ENCODE peak calls at places on chromosomes 2 and 18, in four cellular contexts. A is vagina; E is effector memory CD4-positive, alpha-beta T cell; F is gastrocnemius medialis. Q is an unnamed sample.

GRCh38 chr2:127759931-127760330 is 51.0 kb downstream of the WDR33 start:
- DNase-seq in A (no peak), E (no peak), F (no peak), Q (no peak)

GRCh38 chr2:233447506-233448219 is 93.4 kb downstream of the DGKD start:
- DNase-seq in A (no peak), E (no peak), F (no peak), Q (no peak)

GRCh38 chr2:234175649-234176048 is 125.1 kb downstream of the SPP2 start:
- DNase-seq in A (no peak), E (no peak), F (no peak), Q (no peak)

GRCh38 chr2:101710690-101711318 is 13.3 kb downstream of the MAP4K4 start:
- DNase-seq in A (no peak), E (no peak), F (no peak), Q (no peak)

GRCh38 chr2:226490172-226490571 is 309.4 kb downstream of the IRS1 start:
- DNase-seq in A (no peak), E (no peak), F (no peak), Q (no peak)

GRCh38 chr2:132984731-132985130 is 314.7 kb upstream of the LYPD1 start:
- DNase-seq in A (no peak), E (no peak), F (no peak), Q (no peak)

GRCh38 chr2:71667256-71668182 is 214.2 kb downstream of the DYSF start:
- DNase-seq in A (no peak), E (no peak), F (no peak), Q (no peak)

GRCh38 chr18:11570770-11571169 is 38.6 kb upstream of the SLC35G4 start:
- DNase-seq in A (no peak), E (no peak), F (no peak), Q (no peak)

GRCh38 chr2:15158117-15158516 is 403.0 kb downstream of the NBAS start:
- DNase-seq in A (no peak), E (no peak), F (no peak), Q (no peak)

GRCh38 chr18:58787750-58788149 is 76.9 kb upstream of the ZNF532 start:
- DNase-seq in A (no peak), E (no peak), F (no peak), Q (no peak)

GRCh38 chr18:37486848-37487247 is 78.8 kb downstream of the CELF4 start:
- DNase-seq in A (no peak), E (no peak), F (no peak), Q (no peak)

GRCh38 chr2:220273082-220273481 is 645.7 kb downstream of the SLC4A3 start:
- DNase-seq in A (no peak), E (no peak), F (no peak), Q (no peak)

GRCh38 chr2:31037058-31037457 is 101.2 kb downstream of the GALNT14 start:
- DNase-seq in A (no peak), E (no peak), F (no peak), Q (no peak)

GRCh38 chr2:217740796-217741195 is 262.0 kb downstream of the TNS1 start:
- DNase-seq in A (peak; percentile 84), E (no peak), F (no peak), Q (no peak)

GRCh38 chr2:182319556-182319955 is 107.3 kb downstream of the PDE1A start:
- DNase-seq in A (no peak), E (no peak), F (no peak), Q (no peak)

GRCh38 chr2:234670052-234670451 is 173.2 kb upstream of the ARL4C start:
- DNase-seq in A (peak; percentile 2), E (no peak), F (no peak), Q (no peak)

GRCh38 chr2:7467782-7468447 is 550.7 kb downstream of the RNF144A start:
- DNase-seq in A (no peak), E (peak; percentile 17), F (no peak), Q (peak; percentile 67)

GRCh38 chr2:232537079-232537478 is 2.4 kb upstream of the CHRNG start:
- DNase-seq in A (no peak), E (no peak), F (no peak), Q (no peak)

GRCh38 chr2:119231975-119232665 is 8.5 kb downstream of the STEAP3 start:
- DNase-seq in A (no peak), E (no peak), F (no peak), Q (no peak)

GRCh38 chr2:24508878-24509277 is 17.8 kb downstream of the NCOA1 start:
- DNase-seq in A (no peak), E (no peak), F (no peak), Q (no peak)

GRCh38 chr18:36460854-36461253 is 163.3 kb downstream of the FHOD3 start:
- DNase-seq in A (peak; percentile 52), E (no peak), F (no peak), Q (no peak)

GRCh38 chr2:149972039-149972438 is 384.5 kb upstream of the MMADHC start:
- DNase-seq in A (no peak), E (no peak), F (no peak), Q (no peak)

GRCh38 chr18:8423051-8423558 is 186.1 kb upstream of the RAB12 start:
- DNase-seq in A (no peak), E (no peak), F (no peak), Q (no peak)

GRCh38 chr18:37419272-37419671 is 146.3 kb downstream of the CELF4 start:
- DNase-seq in A (no peak), E (no peak), F (no peak), Q (no peak)

GRCh38 chr18:32553640-32554039 is 83.0 kb upstream of the GAREM1 start:
- DNase-seq in A (no peak), E (no peak), F (no peak), Q (no peak)

GRCh38 chr18:79511671-79512301 is 116.1 kb downstream of the NFATC1 start:
- DNase-seq in A (peak; percentile 65), E (no peak), F (no peak), Q (no peak)

DNA sequence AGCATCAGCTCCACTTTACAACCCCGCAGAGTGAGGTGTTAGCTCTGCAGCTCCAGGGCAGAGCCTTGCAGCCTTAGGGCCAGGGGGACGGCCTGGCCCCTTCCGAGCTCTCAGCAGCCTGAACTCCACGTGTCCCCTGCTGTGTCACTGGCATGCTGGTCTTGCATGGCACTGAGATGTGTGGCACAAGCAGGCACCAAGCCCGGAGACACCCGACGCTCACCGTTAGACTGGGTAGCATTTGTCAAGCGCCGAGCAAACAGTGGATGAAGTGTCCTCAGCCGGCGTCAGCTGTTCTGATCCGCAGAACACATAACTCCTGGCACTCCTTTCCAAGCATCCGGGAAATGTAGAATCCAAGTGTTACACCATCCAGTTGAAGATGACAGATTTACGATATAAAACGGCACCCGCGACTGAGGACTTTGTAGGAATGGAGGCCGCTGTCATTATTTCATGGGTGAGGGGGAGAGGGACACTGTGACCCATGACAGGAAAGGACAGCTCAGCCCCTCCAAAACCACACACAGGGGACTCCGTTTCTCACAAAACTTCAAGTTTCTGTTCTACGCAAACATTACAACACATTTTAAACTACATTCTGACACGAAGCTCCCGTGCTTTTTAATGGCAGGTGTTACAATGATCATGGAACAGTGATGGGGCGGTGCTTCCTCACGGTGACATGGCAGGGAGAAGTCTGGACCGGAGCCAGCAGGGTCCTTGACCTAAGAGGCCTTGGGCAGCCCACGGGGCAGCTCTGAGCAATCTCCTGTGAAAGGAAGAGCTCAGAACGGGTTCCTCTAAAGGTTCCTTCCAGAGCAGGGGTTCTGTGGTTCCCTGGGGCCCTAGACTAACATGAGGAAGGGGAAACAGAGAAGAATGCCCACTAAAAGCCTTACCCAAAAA is 89.4 kb downstream of the HDAC4 start:
- DNase-seq in A (peak; percentile 94), E (no peak), F (peak; percentile 97), Q (no peak)
- H3K27ac ChIP-seq in A (peak overlapping the region; percentile 87), E (no peak overlapping the region), F (peak overlapping the region; percentile 97), Q (no peak overlapping the region)

GRCh38 chr2:105787376-105788318 is 42.9 kb downstream of the NCK2 start:
- DNase-seq in A (no peak), E (peak; percentile 56), F (no peak), Q (peak; percentile 6)
- H3K4me1 ChIP-seq in A (peaks cover 57% of the 10 kb centered on the region), E (peaks cover 83% of the 10 kb centered on the region), F (peaks cover 58% of the 10 kb centered on the region), Q (peaks cover 93% of the 10 kb centered on the region)

DNA sequence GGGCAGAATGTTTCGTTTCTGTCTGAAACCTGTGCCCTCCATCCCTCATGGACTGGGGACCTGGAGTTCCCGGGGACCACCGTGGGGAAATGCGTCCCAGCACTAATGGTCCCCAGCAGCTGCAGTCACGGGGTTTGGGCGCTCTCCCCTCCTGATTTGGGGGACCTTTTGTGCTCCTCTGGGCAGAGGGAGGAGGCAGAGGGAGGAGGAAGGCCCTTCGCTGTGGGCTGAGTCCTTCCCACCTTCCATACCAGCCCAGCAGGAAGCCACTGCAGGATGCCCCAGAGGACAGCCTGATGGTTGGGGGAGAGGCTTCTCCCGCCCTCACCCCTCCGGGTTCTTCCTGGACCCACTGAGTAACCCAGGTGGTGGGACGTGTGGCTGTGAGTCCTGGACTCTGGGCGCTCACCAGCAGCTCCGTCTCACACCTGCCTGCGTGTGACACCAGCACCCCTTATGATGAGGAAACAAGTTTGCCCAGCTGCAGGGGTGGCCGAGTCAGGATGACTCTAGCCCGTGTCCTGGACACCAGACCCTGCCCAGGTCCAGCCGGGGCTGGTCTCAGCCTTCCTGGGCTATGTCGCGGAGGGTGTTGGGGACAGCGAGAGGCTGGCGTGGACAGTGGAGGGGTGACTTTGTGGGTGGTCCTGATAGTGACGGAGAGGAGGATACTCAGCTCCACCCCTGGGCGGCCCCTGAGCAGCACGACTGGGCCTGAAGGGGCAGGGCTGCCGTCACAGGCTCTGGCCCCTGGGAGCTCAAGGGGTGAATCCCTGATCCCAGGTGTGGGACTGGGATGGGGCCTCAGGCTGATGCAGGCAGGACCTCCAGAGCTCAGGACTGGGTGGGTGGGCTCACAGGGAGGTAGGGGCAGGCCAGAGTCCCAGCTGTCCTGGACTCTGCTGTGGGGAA is 3.5 kb downstream of the GPR35 start:
- DNase-seq in A (no peak), E (no peak), F (no peak), Q (peak; percentile 7)
- H3K4me3 ChIP-seq in A (no peak overlapping the region), E (no peak overlapping the region), F (no peak overlapping the region), Q (no peak overlapping the region)

GRCh38 chr2:29662841-29663240 is 258.5 kb downstream of the ALK start:
- DNase-seq in A (no peak), E (no peak), F (no peak), Q (no peak)
- H3K27ac ChIP-seq in A (no peak overlapping the region), E (no peak overlapping the region), F (no peak overlapping the region), Q (no peak overlapping the region)

DNA sequence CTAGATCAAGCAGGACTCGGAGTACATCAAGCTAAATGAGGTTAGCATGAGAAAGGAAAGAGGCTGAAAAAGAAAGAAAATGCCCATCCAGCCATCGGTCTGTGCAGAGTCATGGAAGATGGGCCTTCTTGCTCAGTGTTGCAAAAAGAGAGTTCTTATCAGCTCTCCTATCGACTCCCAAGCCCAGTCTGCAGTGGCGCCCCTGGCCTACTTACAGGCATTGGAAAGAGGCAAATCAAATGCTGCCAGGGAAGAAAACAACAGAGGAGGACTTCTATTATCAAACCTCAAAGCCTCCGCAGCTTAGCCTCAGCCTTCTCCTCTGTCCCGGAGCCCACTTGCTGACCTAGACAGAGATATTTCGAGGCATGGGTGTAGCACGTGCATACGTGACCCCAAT is 66.0 kb downstream of the CDH2 start:
- DNase-seq in A (no peak), E (no peak), F (no peak), Q (no peak)
- H3K4me1 ChIP-seq in A (no peaks in the 10 kb centered on the region), E (no peaks in the 10 kb centered on the region), F (no peaks in the 10 kb centered on the region), Q (no peaks in the 10 kb centered on the region)